ENCODE peak calls at places on chromosomes 5 and 9, in ten cellular contexts. U is NCI-H774; M is NAMALWA; K is GM20000; B is AG09309; N is AG08395; V is AG09319; H is DMS153; Y is activated CD8-positive, alpha-beta T cell treated with anti-CD3 and anti-CD28 coated beads, Interleukin-2, amount 10 ng/mL, durations not matched to agents 7 days and 5 days; E is ureter. R is an unnamed sample.

GRCh38 chr9:971901-972511 is 4.4 kb upstream of the DMRT3 start:
- DNase-seq in U (no peak), M (no peak), K (peak; percentile 41), B (no peak), N (no peak), V (no peak), H (no peak), Y (no peak), E (no peak), R (no peak)

GRCh38 chr5:170467000-170467707 is 36.7 kb upstream of the KCNIP1 start:
- DNase-seq in U (no peak), M (no peak), K (no peak), B (peak; percentile 60), N (peak; percentile 88), V (no peak), H (no peak), Y (no peak), E (no peak), R (peak; percentile 72)

GRCh38 chr9:96270236-96270635 is 31.7 kb downstream of the HSD17B3 start:
- DNase-seq in U (no peak), M (no peak), K (no peak), B (no peak), N (no peak), V (no peak), H (no peak), Y (no peak), E (no peak), R (no peak)

GRCh38 chr5:167049043-167049663 is 1242.3 kb upstream of the WWC1 start:
- DNase-seq in U (peak; percentile 94), M (peak; percentile 75), K (peak; percentile 10), B (no peak), N (peak; percentile 8), V (no peak), H (peak; percentile 15), Y (peak; percentile 21), E (peak; percentile 51), R (peak; percentile 71)

GRCh38 chr9:72443855-72444254 is 77.6 kb upstream of the TMC1 start:
- DNase-seq in U (no peak), M (peak; percentile 22), K (peak; percentile 69), B (no peak), N (no peak), V (no peak), H (no peak), Y (peak; percentile 29), E (no peak), R (peak; percentile 3)

GRCh38 chr5:71782771-71783770 is 64.0 kb downstream of the CARTPT start:
- DNase-seq in U (peak; percentile 78), M (peak; percentile 68), K (peak; percentile 75), B (no peak), N (peak; percentile 80), V (peak; percentile 43), H (peak; percentile 32), Y (peak; percentile 53), E (peak; percentile 86), R (peak; percentile 43)

GRCh38 chr9:135664266-135664665 is 1.2 kb downstream of the LCN9 start:
- DNase-seq in U (no peak), M (no peak), K (peak; percentile 6), B (no peak), N (no peak), V (no peak), H (no peak), Y (no peak), E (no peak), R (no peak)

GRCh38 chr5:37060030-37060429 is 183.5 kb downstream of the NIPBL start:
- DNase-seq in U (no peak), M (no peak), K (no peak), B (no peak), N (no peak), V (no peak), H (no peak), Y (no peak), E (no peak), R (no peak)

GRCh38 chr5:30183736-30184135 is 1009.8 kb upstream of the CDH6 start:
- DNase-seq in U (no peak), M (no peak), K (no peak), B (no peak), N (no peak), V (no peak), H (no peak), Y (no peak), E (no peak), R (no peak)

GRCh38 chr9:110443146-110443877 is 105.6 kb upstream of the TXNDC8 start:
- DNase-seq in U (no peak), M (no peak), K (no peak), B (peak; percentile 50), N (peak; percentile 67), V (peak; percentile 20), H (peak; percentile 51), Y (no peak), E (no peak), R (no peak)

GRCh38 chr5:157858527-157859226 is at the start of gene CLINT1:
- DNase-seq in U (peak; percentile 85), M (peak; percentile 95), K (peak; percentile 87), B (no peak), N (peak; percentile 90), V (peak; percentile 50), H (peak; percentile 66), Y (peak; percentile 93), E (peak; percentile 93), R (peak; percentile 93)

GRCh38 chr9:36416870-36417269 is 16.8 kb upstream of the RNF38 start:
- DNase-seq in U (no peak), M (no peak), K (no peak), B (no peak), N (no peak), V (no peak), H (no peak), Y (no peak), E (no peak), R (no peak)

GRCh38 chr5:17180330-17180843 is 37.0 kb upstream of the BASP1 start:
- DNase-seq in U (no peak), M (no peak), K (no peak), B (no peak), N (no peak), V (no peak), H (no peak), Y (no peak), E (no peak), R (no peak)

GRCh38 chr5:173454764-173455598 is 126.8 kb upstream of the STC2 start:
- DNase-seq in U (no peak), M (no peak), K (no peak), B (peak; percentile 99), N (peak; percentile 95), V (peak; percentile 89), H (no peak), Y (no peak), E (no peak), R (no peak)

GRCh38 chr9:109604788-109605187 is 106.7 kb upstream of the PTPN3 start:
- DNase-seq in U (no peak), M (no peak), K (no peak), B (no peak), N (no peak), V (no peak), H (no peak), Y (no peak), E (no peak), R (no peak)

GRCh38 chr9:128339761-128340690 is at the start of gene SLC27A4:
- DNase-seq in U (peak; percentile 91), M (peak; percentile 89), K (peak; percentile 95), B (no peak), N (peak; percentile 89), V (peak; percentile 29), H (peak; percentile 72), Y (peak; percentile 85), E (peak; percentile 72), R (peak; percentile 97)

GRCh38 chr5:53170748-53171349 is 61.3 kb upstream of the MOCS2 start:
- DNase-seq in U (peak; percentile 48), M (peak; percentile 63), K (peak; percentile 28), B (no peak), N (peak; percentile 48), V (no peak), H (peak; percentile 1), Y (no peak), E (no peak), R (peak; percentile 25)

GRCh38 chr9:38680827-38681226 is 39.1 kb downstream of the FAM240B start:
- DNase-seq in U (no peak), M (no peak), K (no peak), B (no peak), N (no peak), V (no peak), H (no peak), Y (no peak), E (no peak), R (no peak)